ENCODE peak calls at places on chromosome 15, in four cellular contexts. J is K562, O is IMR-90, F is GM12878. M is an unnamed sample.

GRCh38 chr15:47846911-47847310 is 129.6 kb downstream of the SEMA6D start:
- DNase-seq in J (no peak), O (no peak), F (no peak), M (no peak)

GRCh38 chr15:70125605-70126004 is 27.9 kb upstream of the TLE3 start:
- DNase-seq in J (no peak), O (no peak), F (no peak), M (no peak)

GRCh38 chr15:99230867-99231266 is 18.5 kb downstream of the TTC23 start:
- DNase-seq in J (no peak), O (no peak), F (no peak), M (no peak)

GRCh38 chr15:48811325-48811938 is 563 bp upstream of the CEP152 start:
- DNase-seq in J (peak), O (no peak), F (no peak), M (no peak)

GRCh38 chr15:45705510-45706473 is 71.0 kb downstream of the SQOR start:
- DNase-seq in J (peak), O (peak), F (peak), M (peak)

GRCh38 chr15:36696191-36696590 is 116.8 kb downstream of the CDIN1 start:
- DNase-seq in J (no peak), O (peak), F (no peak), M (no peak)

GRCh38 chr15:69762373-69763148 is 309.9 kb downstream of the RPLP1 start:
- DNase-seq in J (peak), O (no peak), F (no peak), M (no peak)

GRCh38 chr15:101188517-101189340 is 63.1 kb downstream of the CHSY1 start:
- DNase-seq in J (no peak), O (peak), F (peak), M (no peak)

GRCh38 chr15:85532689-85533088 is 152.3 kb downstream of the AKAP13 start:
- DNase-seq in J (no peak), O (no peak), F (no peak), M (no peak)

DNA sequence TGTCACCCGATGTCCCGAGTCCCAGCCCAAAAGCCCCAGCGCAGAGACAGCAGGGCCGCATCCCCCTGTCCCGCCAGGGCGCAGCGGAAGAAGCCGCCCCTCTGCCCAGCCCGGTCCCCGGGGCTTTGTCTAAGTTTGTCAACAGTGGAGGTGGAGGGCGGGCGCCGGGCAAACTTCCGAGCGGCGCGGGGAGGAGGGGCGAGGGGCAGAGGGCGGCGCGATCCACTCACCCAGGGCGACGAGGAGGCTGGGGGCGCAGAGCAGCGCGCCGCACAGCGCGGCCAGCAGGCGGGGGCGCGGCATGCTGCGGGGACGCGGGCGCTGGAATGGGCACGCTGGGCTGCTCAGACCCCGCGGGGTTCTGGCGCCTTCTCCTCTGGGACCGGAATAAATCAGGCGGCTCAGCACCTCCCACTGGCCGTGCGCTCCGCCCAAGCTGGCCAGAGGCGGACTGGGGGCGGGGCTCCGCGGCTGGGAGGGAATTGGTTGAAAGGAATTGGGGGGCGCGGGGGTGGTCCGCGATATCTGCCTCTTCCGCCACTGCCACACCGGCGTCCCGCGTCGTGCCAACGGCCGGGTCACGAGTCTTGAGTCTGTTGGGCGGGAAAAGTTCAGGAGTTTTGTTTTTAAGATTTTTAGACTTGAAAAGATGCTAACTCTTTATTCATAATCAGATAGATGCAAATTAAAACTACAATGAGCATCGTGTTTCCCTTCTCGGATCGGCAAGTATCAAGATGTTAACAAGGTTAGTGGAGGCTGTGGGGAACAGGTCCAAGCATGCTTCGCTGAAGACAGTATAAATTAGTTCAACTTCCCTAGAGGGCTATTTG is at the start of gene MFGE8:
- DNase-seq in J (peak), O (peak), F (no peak), M (peak)
- TF ChIP-seq POLR2A in J (peak), O (peak), F (peak), M (peak)

DNA sequence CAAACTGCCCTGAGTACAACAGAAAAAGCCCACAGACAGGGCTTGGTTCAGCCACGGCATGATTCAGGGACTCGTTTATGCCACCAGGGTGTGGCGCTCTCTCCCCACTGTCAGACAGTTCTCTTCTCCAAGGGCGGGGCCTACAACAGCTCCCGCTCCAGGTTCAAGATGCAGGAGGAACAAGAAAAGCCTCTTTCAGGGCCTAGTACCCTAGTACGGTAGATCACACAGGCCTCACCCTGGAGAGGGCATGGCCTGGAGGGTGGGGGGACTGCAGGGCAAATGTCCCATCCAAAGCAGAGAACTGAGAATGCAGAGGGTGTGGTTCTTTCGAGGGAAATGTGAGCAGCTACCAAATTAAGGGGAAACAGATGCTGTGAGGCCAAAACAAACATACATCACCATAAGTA is 12.0 kb downstream of the MESD start:
- DNase-seq in J (peak), O (no peak), F (no peak), M (peak)
- TF ChIP-seq RCOR1 in J (no peak), O (no peak), F (no peak), M (no peak)

DNA sequence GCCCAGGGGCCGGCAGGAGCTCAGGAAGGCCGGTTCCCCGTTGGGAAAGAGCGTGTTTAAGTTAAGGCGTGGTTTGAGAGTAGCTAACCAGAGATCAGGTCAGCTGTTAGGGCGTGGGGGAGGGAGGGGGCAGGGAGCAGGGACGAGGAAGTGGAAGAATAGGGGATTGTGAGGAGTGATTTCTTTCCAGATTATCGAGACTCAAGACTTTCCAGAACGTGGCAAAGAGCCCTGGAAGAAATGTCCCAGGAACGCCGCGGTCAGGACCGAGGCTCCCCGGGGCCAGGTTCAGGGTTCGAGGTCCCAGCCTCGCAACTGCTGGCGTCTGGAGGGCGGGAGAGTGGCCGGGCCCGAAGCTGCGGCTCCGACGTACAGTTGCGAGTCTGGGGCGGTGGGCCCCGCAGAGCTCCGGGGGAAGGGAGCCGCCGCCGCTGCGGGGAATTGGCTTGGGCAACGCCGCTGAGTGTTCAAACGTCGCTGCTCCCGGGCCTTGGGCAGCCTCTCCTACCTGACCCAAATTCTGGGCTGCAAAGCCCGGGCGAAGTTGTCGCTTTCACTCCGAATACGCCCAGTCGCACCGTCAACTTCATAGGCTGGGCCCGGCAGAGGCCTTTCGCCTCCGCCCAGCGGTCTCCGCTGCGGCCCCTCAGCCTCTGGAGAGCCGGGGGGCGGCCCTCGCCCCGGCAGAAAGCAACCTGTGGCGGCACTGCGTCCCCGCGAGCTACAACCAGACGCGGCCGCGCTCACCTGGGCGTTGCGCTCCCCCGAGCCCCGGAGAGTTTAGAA is 9.5 kb downstream of the ISL2 start:
- DNase-seq in J (no peak), O (no peak), F (no peak), M (no peak)
- H3K4me3 ChIP-seq in J (no peak), O (peak), F (peak), M (no peak)

GRCh38 chr15:74490339-74490689 is 29.4 kb upstream of the UBL7 start:
- DNase-seq in J (no peak), O (no peak), F (no peak), M (no peak)

GRCh38 chr15:74489518-74490338 is 28.8 kb upstream of the UBL7 start:
- DNase-seq in J (peak), O (peak), F (peak), M (peak)
- TF ChIP-seq POLR2A in J (no peak), O (no peak), F (peak), M (no peak)